ENCODE peak calls at places on chromosomes 5 and 9, in eight cellular contexts. I, E, Z, N, A, G, V and J are unnamed samples.

GRCh38 chr5:10528056-10528816 is 35.6 kb upstream of the ANKRD33B start:
- DNase-seq in I (peak; percentile 60), E (no peak), Z (no peak), N (no peak), A (no peak), G (no peak), V (no peak), J (no peak)

GRCh38 chr9:83681490-83681889 is 26.3 kb downstream of the UBQLN1 start:
- DNase-seq in I (no peak), E (no peak), Z (no peak), N (no peak), A (no peak), G (no peak), V (no peak), J (no peak)

GRCh38 chr9:93013856-93014582 is 44.5 kb upstream of the SUSD3 start:
- DNase-seq in I (no peak), E (no peak), Z (no peak), N (no peak), A (no peak), G (no peak), V (no peak), J (no peak)

GRCh38 chr9:79001012-79001411 is 570.8 kb upstream of the TLE4 start:
- DNase-seq in I (no peak), E (no peak), Z (no peak), N (no peak), A (no peak), G (no peak), V (no peak), J (no peak)

GRCh38 chr5:75281716-75282465 is 45.2 kb upstream of the ANKRD31 start:
- DNase-seq in I (peak; percentile 4), E (no peak), Z (no peak), N (peak; percentile 81), A (no peak), G (no peak), V (no peak), J (no peak)

GRCh38 chr9:89448381-89448780 is 49.5 kb downstream of the SEMA4D start:
- DNase-seq in I (no peak), E (no peak), Z (no peak), N (no peak), A (peak; percentile 77), G (no peak), V (no peak), J (no peak)

GRCh38 chr9:72917892-72918509 is 34.9 kb downstream of the ALDH1A1 start:
- DNase-seq in I (no peak), E (no peak), Z (no peak), N (no peak), A (no peak), G (no peak), V (no peak), J (no peak)

GRCh38 chr5:66519626-66520025 is 76.6 kb upstream of the MAST4 start:
- DNase-seq in I (no peak), E (no peak), Z (no peak), N (no peak), A (no peak), G (no peak), V (no peak), J (no peak)

DNA sequence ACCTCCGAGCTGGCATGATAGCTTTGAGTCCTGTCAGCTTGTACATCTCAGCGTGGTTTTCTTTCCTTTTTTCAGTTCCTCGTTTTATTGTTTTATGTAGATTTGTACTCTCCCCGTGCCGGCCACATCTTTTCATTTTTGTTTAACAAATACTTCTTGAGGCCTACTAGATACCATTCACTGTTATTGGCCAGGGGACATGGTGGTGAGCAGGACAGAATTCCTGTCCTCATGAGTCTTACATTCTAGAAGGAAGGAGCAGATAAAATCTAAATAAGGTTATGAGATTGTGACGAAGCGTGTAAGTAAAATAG is 1.2 kb downstream of the UGCG start:
- DNase-seq in I (no peak), E (no peak), Z (no peak), N (peak; percentile 23), A (no peak), G (no peak), V (no peak), J (no peak)
- TF ChIP-seq POLR2A in I (no peak), E (no peak), Z (no peak), N (no peak), A (peak; percentile 18), G (no peak), V (no peak), J (no peak)

DNA sequence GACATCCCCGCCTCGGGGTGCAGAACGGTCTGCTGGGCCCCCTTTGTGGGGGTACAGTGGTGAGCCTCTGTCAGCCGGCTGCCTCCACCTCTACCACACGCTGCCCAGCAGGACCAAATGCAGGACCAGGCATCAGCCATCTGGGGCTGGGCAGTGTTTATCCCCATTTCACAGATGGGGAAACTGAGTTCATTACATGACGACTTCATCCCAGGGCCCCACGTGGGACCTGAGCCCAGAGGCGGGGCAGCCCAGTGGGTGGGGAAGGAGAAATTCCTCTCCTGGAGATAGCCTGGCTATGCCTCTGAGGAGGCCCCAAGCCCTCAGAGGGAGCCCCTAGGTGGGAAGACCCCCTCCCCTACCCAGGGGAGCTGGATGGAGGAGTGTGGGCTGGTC is 7.1 kb upstream of the CCDC187 start:
- DNase-seq in I (no peak), E (no peak), Z (no peak), N (no peak), A (no peak), G (no peak), V (no peak), J (no peak)
- H3K4me3 ChIP-seq in I (no peak overlapping the region), E (peak overlapping the region; percentile 23), Z (no peak overlapping the region), N (peak overlapping the region; percentile 52), A (no peak overlapping the region), G (no peak overlapping the region), V (no peak overlapping the region), J (no peak overlapping the region)

GRCh38 chr9:68706579-68707201 is 1.6 kb downstream of the PIP5K1B start:
- DNase-seq in I (no peak), E (no peak), Z (no peak), N (no peak), A (no peak), G (no peak), V (no peak), J (no peak)

GRCh38 chr9:68703672-68704071 is 1.4 kb upstream of the PIP5K1B start:
- DNase-seq in I (no peak), E (no peak), Z (no peak), N (no peak), A (no peak), G (no peak), V (no peak), J (no peak)

GRCh38 chr9:68705636-68706578 is 867 bp downstream of the PIP5K1B start:
- DNase-seq in I (no peak), E (peak; percentile 10), Z (peak; percentile 16), N (no peak), A (peak; percentile 85), G (no peak), V (peak; percentile 4), J (peak; percentile 19)

GRCh38 chr9:68704498-68704803 is 589 bp upstream of the PIP5K1B start:
- DNase-seq in I (no peak), E (no peak), Z (peak; percentile 14), N (no peak), A (no peak), G (no peak), V (no peak), J (no peak)

DNA sequence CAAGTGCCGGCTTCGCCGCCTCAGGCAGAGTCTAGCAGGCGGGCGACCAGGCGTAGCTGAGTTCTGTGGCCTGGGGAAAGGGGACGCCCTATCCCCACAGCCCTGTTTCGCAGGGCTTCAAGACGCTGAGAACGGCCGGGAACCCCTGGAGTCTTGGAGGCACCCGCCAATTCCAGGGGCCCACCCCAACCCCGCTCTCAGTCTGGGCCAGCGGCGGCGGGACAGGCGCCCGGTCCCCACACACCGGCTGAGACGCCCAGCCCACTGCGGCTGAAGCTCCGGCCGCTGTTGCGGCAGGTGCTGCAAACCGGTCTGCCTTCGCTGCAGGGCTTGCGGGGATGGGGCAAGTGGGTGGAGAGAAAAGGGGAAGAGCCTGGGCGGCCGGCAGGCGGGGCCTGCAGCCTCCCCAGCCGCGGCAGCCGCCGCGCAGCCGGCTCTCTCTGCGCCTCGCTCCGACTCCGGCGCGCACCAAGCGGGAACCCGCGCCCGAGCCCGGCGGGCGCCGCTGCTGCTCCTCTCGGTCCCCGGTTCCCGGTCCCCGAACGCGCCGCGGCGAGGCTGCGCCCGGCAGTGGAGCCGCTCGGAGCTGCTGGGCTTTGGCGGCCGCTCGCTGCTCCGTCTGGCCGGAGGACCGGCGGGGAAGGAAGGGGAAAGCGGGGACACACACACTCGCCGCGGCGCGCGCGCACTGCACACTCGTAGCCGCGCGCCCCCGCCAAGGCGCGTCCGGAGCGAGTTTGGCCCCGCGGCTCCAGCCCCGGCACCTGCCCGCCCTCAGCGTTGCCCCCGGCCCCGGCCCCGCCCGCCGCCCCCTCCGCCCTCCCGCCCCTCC is at the start of gene PIP5K1B:
- DNase-seq in I (peak; percentile 29), E (peak; percentile 66), Z (peak; percentile 39), N (no peak), A (peak; percentile 96), G (peak; percentile 88), V (peak; percentile 17), J (peak; percentile 66)
- TF ChIP-seq POLR2A in I (no peak), E (peak; percentile 39), Z (peak; percentile 57), N (no peak), A (no peak), G (peak; percentile 34), V (no peak), J (no peak)

GRCh38 chr5:172807766-172808311 is 26.2 kb upstream of the ERGIC1 start:
- DNase-seq in I (no peak), E (no peak), Z (no peak), N (no peak), A (no peak), G (no peak), V (no peak), J (no peak)

GRCh38 chr5:172809774-172810173 is 24.3 kb upstream of the ERGIC1 start:
- DNase-seq in I (no peak), E (no peak), Z (no peak), N (no peak), A (no peak), G (no peak), V (no peak), J (no peak)

GRCh38 chr5:172805736-172806255 is 28.3 kb upstream of the ERGIC1 start:
- DNase-seq in I (no peak), E (peak; percentile 47), Z (no peak), N (no peak), A (peak; percentile 79), G (no peak), V (no peak), J (no peak)

GRCh38 chr5:172805018-172805683 is 28.9 kb upstream of the ERGIC1 start:
- DNase-seq in I (no peak), E (no peak), Z (no peak), N (no peak), A (no peak), G (no peak), V (no peak), J (no peak)

DNA sequence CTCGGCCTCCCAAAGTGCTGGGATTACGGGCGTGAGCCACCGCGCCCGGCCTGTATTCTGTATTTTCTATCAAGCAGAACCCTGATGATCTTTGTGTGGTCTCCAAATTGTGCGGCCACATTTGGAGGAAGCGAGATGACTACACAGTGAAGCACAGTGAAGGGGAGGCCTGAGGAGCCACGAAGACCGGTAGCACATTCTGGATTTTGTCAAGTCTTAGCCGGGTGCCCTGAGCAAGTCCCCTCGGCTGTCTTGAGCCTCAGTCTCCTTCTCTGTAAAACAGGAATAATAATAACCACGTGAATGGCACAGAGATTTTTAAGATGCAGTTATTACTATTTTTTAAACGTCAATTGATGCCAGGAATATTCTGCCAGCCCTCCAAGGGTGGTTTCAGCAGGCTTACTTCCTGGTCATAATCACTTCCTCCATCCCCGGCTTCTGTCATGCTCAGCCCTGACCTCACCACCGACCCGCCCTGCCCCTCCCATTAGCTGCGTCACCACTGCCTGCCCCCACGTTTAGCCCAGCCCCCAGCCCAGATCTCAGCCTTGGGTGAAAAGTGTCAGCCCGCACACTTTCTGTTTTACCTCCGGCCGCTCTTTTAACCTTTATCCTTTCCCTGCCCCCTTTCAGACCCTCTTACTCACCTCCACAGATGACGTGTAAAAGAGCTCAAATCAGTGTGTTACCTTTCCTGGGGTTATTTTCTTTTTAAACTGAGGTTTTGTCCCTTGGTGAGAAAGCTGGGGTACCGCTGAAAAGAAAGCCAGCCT is 27.0 kb upstream of the ERGIC1 start:
- DNase-seq in I (peak; percentile 89), E (peak; percentile 60), Z (peak; percentile 75), N (peak; percentile 76), A (peak; percentile 98), G (peak; percentile 93), V (peak; percentile 93), J (peak; percentile 97)
- H3K4me3 ChIP-seq in I (no peak overlapping the region), E (no peak overlapping the region), Z (peak overlapping the region; percentile 34), N (peak overlapping the region; percentile 31), A (no peak overlapping the region), G (peak overlapping the region; percentile 10), V (peak overlapping the region; percentile 29), J (peak overlapping the region; percentile 25)